ENCODE peak calls at places on chromosomes 4 and X, in seven cellular contexts. S is activated B cell treated with CpG ODN at 0.5 μM for 24 hours, T is tibial nerve, J is endodermal cell, E is HuH-7.5, P is adipocyte, U is Peyer's patch. V is an unnamed sample.

GRCh38 chr4:183876268-183876934 is 28.7 kb upstream of the STOX2 start:
- DNase-seq in J (no peak), E (no peak), P (no peak), U (no peak), S (no peak), T (no peak), V (no peak)

GRCh38 chrX:70504772-70505450 is 60.3 kb downstream of the DLG3 start:
- DNase-seq in J (no peak), P (no peak), U (no peak), S (no peak), T (no peak), E (no peak), V (no peak)

GRCh38 chr4:26235500-26235899 is 85.3 kb upstream of the RBPJ start:
- DNase-seq in P (peak), S (no peak), E (no peak), T (peak), U (peak), J (no peak), V (peak)

GRCh38 chr4:2847297-2847871 is 3.7 kb downstream of the ADD1 start:
- DNase-seq in S (no peak), J (peak), U (no peak), T (no peak), P (no peak), E (no peak), V (no peak)

GRCh38 chrX:40009890-40010289 is 87.9 kb downstream of the BCOR start:
- DNase-seq in S (no peak), P (no peak), E (no peak), U (no peak), T (no peak), J (peak), V (no peak)

GRCh38 chrX:74437530-74437929 is 16.2 kb downstream of the SLC16A2 start:
- DNase-seq in E (no peak), J (no peak), T (no peak), P (no peak), S (no peak), U (no peak), V (no peak)

GRCh38 chr4:82811838-82812672 is 13.5 kb upstream of the SCD5 start:
- DNase-seq in S (no peak), U (no peak), E (no peak), T (no peak), P (no peak), J (peak), V (no peak)

GRCh38 chrX:69539437-69539836 is 35.3 kb downstream of the NALF2 start:
- DNase-seq in S (no peak), J (no peak), T (no peak), U (no peak), P (no peak), E (no peak), V (no peak)

GRCh38 chr4:39825741-39826231 is 127.8 kb downstream of the UBE2K start:
- DNase-seq in E (no peak), U (no peak), P (peak), S (no peak), T (no peak), J (no peak), V (no peak)

GRCh38 chrX:40912576-40912975 is 172.7 kb upstream of the USP9X start:
- DNase-seq in P (no peak), S (no peak), E (no peak), T (no peak), U (no peak), J (no peak), V (no peak)

GRCh38 chr4:80172203-80172602 is 25.1 kb upstream of the PRDM8 start:
- DNase-seq in T (no peak), U (no peak), J (no peak), P (no peak), S (no peak), E (no peak), V (no peak)

GRCh38 chr4:154335588-154335987 is 156.0 kb downstream of the DCHS2 start:
- DNase-seq in T (no peak), P (no peak), E (no peak), J (no peak), U (no peak), S (no peak), V (no peak)

GRCh38 chr4:38233727-38234478 is 273.7 kb downstream of the PTTG2 start:
- DNase-seq in T (peak), E (no peak), J (no peak), P (no peak), U (no peak), S (no peak), V (no peak)

GRCh38 chr4:122898370-122899150 is 23.8 kb downstream of the NUDT6 start:
- DNase-seq in P (peak), S (no peak), E (no peak), T (peak), J (no peak), U (no peak), V (no peak)

GRCh38 chr4:179719766-179720470 is 2277.7 kb upstream of the AGA start:
- DNase-seq in J (no peak), P (no peak), E (no peak), S (no peak), T (no peak), U (no peak), V (no peak)

GRCh38 chr4:165556383-165556782 is 177.6 kb downstream of the CPE start:
- DNase-seq in S (no peak), E (no peak), P (no peak), T (no peak), J (no peak), U (no peak), V (no peak)

GRCh38 chr4:8038702-8039251 is 99.1 kb upstream of the AFAP1 start:
- DNase-seq in U (no peak), T (no peak), E (no peak), J (no peak), S (no peak), P (no peak), V (no peak)

GRCh38 chr4:153451931-153452660 is 14.1 kb upstream of the TMEM131L start:
- DNase-seq in S (no peak), P (no peak), J (peak), E (no peak), U (no peak), T (no peak), V (no peak)

GRCh38 chr4:8228319-8229250 is 29.5 kb downstream of the SH3TC1 start:
- DNase-seq in S (peak), U (peak), J (no peak), E (no peak), T (peak), P (peak), V (no peak)

V was measured in GOT3.